ENCODE peak calls at places on chromosomes 12 and 14, in eight cellular contexts. One of them, this sample, is unnamed.

GRCh38 chr14:94173885-94174621 is at the start of gene PPP4R4:
- DNase-seq in NCI-H2081: peak; percentile 75
- DNase-seq in NCI-H2107: peak; percentile 62
- DNase-seq in IMR-90: peak; percentile 70
- DNase-seq in fibroblast of the aortic adventitia: peak; percentile 71
- DNase-seq in activated CD4-positive, alpha-beta memory T cell treated with anti-CD3 and anti-CD28 coated beads for 36 hours: peak; percentile 95
- DNase-seq in HT-29: peak; percentile 40
- DNase-seq in HCEC 1CT: peak; percentile 75
- DNase-seq in this sample: peak; percentile 97

GRCh38 chr14:106378191-106378590 is 851.8 kb downstream of the TMEM121 start:
- DNase-seq in fibroblast of the aortic adventitia: no peak
- DNase-seq in NCI-H2081: no peak
- DNase-seq in activated CD4-positive, alpha-beta memory T cell treated with anti-CD3 and anti-CD28 coated beads for 36 hours: peak; percentile 69
- DNase-seq in NCI-H2107: no peak
- DNase-seq in IMR-90: no peak
- DNase-seq in HT-29: no peak
- DNase-seq in HCEC 1CT: no peak
- DNase-seq in this sample: no peak

GRCh38 chr14:69996197-69996596 is 117.0 kb downstream of the SMOC1 start:
- DNase-seq in NCI-H2107: no peak
- DNase-seq in HT-29: no peak
- DNase-seq in IMR-90: peak; percentile 88
- DNase-seq in fibroblast of the aortic adventitia: peak; percentile 26
- DNase-seq in NCI-H2081: no peak
- DNase-seq in HCEC 1CT: peak; percentile 83
- DNase-seq in activated CD4-positive, alpha-beta memory T cell treated with anti-CD3 and anti-CD28 coated beads for 36 hours: no peak
- DNase-seq in this sample: no peak

GRCh38 chr14:75440733-75441474 is 13.1 kb downstream of the JDP2 start:
- DNase-seq in IMR-90: peak; percentile 94
- DNase-seq in NCI-H2081: no peak
- DNase-seq in activated CD4-positive, alpha-beta memory T cell treated with anti-CD3 and anti-CD28 coated beads for 36 hours: no peak
- DNase-seq in NCI-H2107: no peak
- DNase-seq in HCEC 1CT: no peak
- DNase-seq in HT-29: no peak
- DNase-seq in fibroblast of the aortic adventitia: peak; percentile 97
- DNase-seq in this sample: peak; percentile 73

GRCh38 chr14:99260116-99260515 is 11.9 kb downstream of the BCL11B start:
- DNase-seq in fibroblast of the aortic adventitia: no peak
- DNase-seq in IMR-90: no peak
- DNase-seq in activated CD4-positive, alpha-beta memory T cell treated with anti-CD3 and anti-CD28 coated beads for 36 hours: peak; percentile 8
- DNase-seq in NCI-H2107: no peak
- DNase-seq in HT-29: no peak
- DNase-seq in NCI-H2081: no peak
- DNase-seq in HCEC 1CT: no peak
- DNase-seq in this sample: no peak

GRCh38 chr14:104214411-104214810 is 76.0 kb downstream of the KIF26A start:
- DNase-seq in IMR-90: no peak
- DNase-seq in HT-29: no peak
- DNase-seq in HCEC 1CT: no peak
- DNase-seq in activated CD4-positive, alpha-beta memory T cell treated with anti-CD3 and anti-CD28 coated beads for 36 hours: no peak
- DNase-seq in fibroblast of the aortic adventitia: no peak
- DNase-seq in NCI-H2107: no peak
- DNase-seq in NCI-H2081: no peak
- DNase-seq in this sample: no peak

GRCh38 chr12:65859519-65859918 is 35.2 kb downstream of the HMGA2 start:
- DNase-seq in HT-29: no peak
- DNase-seq in NCI-H2081: no peak
- DNase-seq in NCI-H2107: no peak
- DNase-seq in fibroblast of the aortic adventitia: no peak
- DNase-seq in HCEC 1CT: no peak
- DNase-seq in IMR-90: peak; percentile 39
- DNase-seq in activated CD4-positive, alpha-beta memory T cell treated with anti-CD3 and anti-CD28 coated beads for 36 hours: no peak
- DNase-seq in this sample: no peak

GRCh38 chr12:131092911-131093901 is 139.5 kb downstream of the ADGRD1 start:
- DNase-seq in activated CD4-positive, alpha-beta memory T cell treated with anti-CD3 and anti-CD28 coated beads for 36 hours: peak; percentile 39
- DNase-seq in NCI-H2107: no peak
- DNase-seq in fibroblast of the aortic adventitia: no peak
- DNase-seq in HT-29: no peak
- DNase-seq in HCEC 1CT: no peak
- DNase-seq in NCI-H2081: no peak
- DNase-seq in IMR-90: no peak
- DNase-seq in this sample: peak; percentile 33

GRCh38 chr12:53804429-53804828 is 52.6 kb upstream of the CISTR start:
- DNase-seq in HCEC 1CT: no peak
- DNase-seq in NCI-H2081: no peak
- DNase-seq in HT-29: peak; percentile 83
- DNase-seq in NCI-H2107: no peak
- DNase-seq in fibroblast of the aortic adventitia: no peak
- DNase-seq in activated CD4-positive, alpha-beta memory T cell treated with anti-CD3 and anti-CD28 coated beads for 36 hours: no peak
- DNase-seq in IMR-90: no peak
- DNase-seq in this sample: no peak

GRCh38 chr12:61574339-61574738 is 685.9 kb upstream of the USP15 start:
- DNase-seq in HCEC 1CT: no peak
- DNase-seq in NCI-H2107: no peak
- DNase-seq in NCI-H2081: no peak
- DNase-seq in HT-29: no peak
- DNase-seq in fibroblast of the aortic adventitia: no peak
- DNase-seq in activated CD4-positive, alpha-beta memory T cell treated with anti-CD3 and anti-CD28 coated beads for 36 hours: no peak
- DNase-seq in IMR-90: no peak
- DNase-seq in this sample: no peak

GRCh38 chr12:8629486-8630033 is 16.9 kb upstream of the AICDA start:
- DNase-seq in HT-29: no peak
- DNase-seq in fibroblast of the aortic adventitia: peak; percentile 56
- DNase-seq in NCI-H2081: no peak
- DNase-seq in IMR-90: no peak
- DNase-seq in NCI-H2107: no peak
- DNase-seq in activated CD4-positive, alpha-beta memory T cell treated with anti-CD3 and anti-CD28 coated beads for 36 hours: no peak
- DNase-seq in HCEC 1CT: peak; percentile 8
- DNase-seq in this sample: peak; percentile 51

GRCh38 chr12:56546680-56547079 is 25.1 kb downstream of the RBMS2 start:
- DNase-seq in HCEC 1CT: no peak
- DNase-seq in fibroblast of the aortic adventitia: no peak
- DNase-seq in IMR-90: no peak
- DNase-seq in HT-29: no peak
- DNase-seq in NCI-H2107: no peak
- DNase-seq in activated CD4-positive, alpha-beta memory T cell treated with anti-CD3 and anti-CD28 coated beads for 36 hours: no peak
- DNase-seq in NCI-H2081: no peak
- DNase-seq in this sample: no peak

GRCh38 chr12:70121562-70121961 is 121.7 kb upstream of the CNOT2 start:
- DNase-seq in HT-29: peak; percentile 38
- DNase-seq in NCI-H2081: no peak
- DNase-seq in activated CD4-positive, alpha-beta memory T cell treated with anti-CD3 and anti-CD28 coated beads for 36 hours: no peak
- DNase-seq in fibroblast of the aortic adventitia: no peak
- DNase-seq in NCI-H2107: no peak
- DNase-seq in IMR-90: no peak
- DNase-seq in HCEC 1CT: no peak
- DNase-seq in this sample: no peak

GRCh38 chr12:96876966-96877365 is 30.1 kb upstream of the NEDD1 start:
- DNase-seq in HT-29: no peak
- DNase-seq in NCI-H2081: no peak
- DNase-seq in IMR-90: peak; percentile 59
- DNase-seq in NCI-H2107: no peak
- DNase-seq in activated CD4-positive, alpha-beta memory T cell treated with anti-CD3 and anti-CD28 coated beads for 36 hours: no peak
- DNase-seq in HCEC 1CT: peak; percentile 59
- DNase-seq in fibroblast of the aortic adventitia: no peak
- DNase-seq in this sample: peak; percentile 20

GRCh38 chr14:30362369-30363218 is 196.4 kb upstream of the G2E3 start:
- DNase-seq in HCEC 1CT: no peak
- DNase-seq in NCI-H2081: peak; percentile 5
- DNase-seq in activated CD4-positive, alpha-beta memory T cell treated with anti-CD3 and anti-CD28 coated beads for 36 hours: no peak
- DNase-seq in NCI-H2107: no peak
- DNase-seq in IMR-90: no peak
- DNase-seq in fibroblast of the aortic adventitia: no peak
- DNase-seq in HT-29: no peak
- DNase-seq in this sample: no peak

GRCh38 chr12:115648463-115648862 is 629.0 kb downstream of the MED13L start:
- DNase-seq in HT-29: no peak
- DNase-seq in activated CD4-positive, alpha-beta memory T cell treated with anti-CD3 and anti-CD28 coated beads for 36 hours: no peak
- DNase-seq in fibroblast of the aortic adventitia: no peak
- DNase-seq in NCI-H2081: no peak
- DNase-seq in IMR-90: no peak
- DNase-seq in NCI-H2107: no peak
- DNase-seq in HCEC 1CT: no peak
- DNase-seq in this sample: no peak

GRCh38 chr12:54650884-54651283 is 2.7 kb upstream of the DCD start:
- DNase-seq in NCI-H2107: no peak
- DNase-seq in IMR-90: no peak
- DNase-seq in activated CD4-positive, alpha-beta memory T cell treated with anti-CD3 and anti-CD28 coated beads for 36 hours: no peak
- DNase-seq in fibroblast of the aortic adventitia: no peak
- DNase-seq in HCEC 1CT: no peak
- DNase-seq in HT-29: no peak
- DNase-seq in NCI-H2081: no peak
- DNase-seq in this sample: no peak

GRCh38 chr12:32820376-32820931 is 64.8 kb upstream of the YARS2 start:
- DNase-seq in NCI-H2081: no peak
- DNase-seq in activated CD4-positive, alpha-beta memory T cell treated with anti-CD3 and anti-CD28 coated beads for 36 hours: no peak
- DNase-seq in NCI-H2107: no peak
- DNase-seq in fibroblast of the aortic adventitia: no peak
- DNase-seq in HCEC 1CT: no peak
- DNase-seq in IMR-90: no peak
- DNase-seq in HT-29: no peak
- DNase-seq in this sample: no peak

GRCh38 chr14:51367600-51367931 is 127.5 kb downstream of the TMX1 start:
- DNase-seq in NCI-H2107: no peak
- DNase-seq in NCI-H2081: no peak
- DNase-seq in activated CD4-positive, alpha-beta memory T cell treated with anti-CD3 and anti-CD28 coated beads for 36 hours: no peak
- DNase-seq in fibroblast of the aortic adventitia: peak; percentile 89
- DNase-seq in HT-29: no peak
- DNase-seq in IMR-90: peak; percentile 83
- DNase-seq in HCEC 1CT: peak; percentile 61
- DNase-seq in this sample: peak; percentile 63

GRCh38 chr12:58161773-58162172 is 220.4 kb downstream of the ATP23 start:
- DNase-seq in HT-29: no peak
- DNase-seq in fibroblast of the aortic adventitia: no peak
- DNase-seq in IMR-90: no peak
- DNase-seq in activated CD4-positive, alpha-beta memory T cell treated with anti-CD3 and anti-CD28 coated beads for 36 hours: no peak
- DNase-seq in NCI-H2081: no peak
- DNase-seq in HCEC 1CT: no peak
- DNase-seq in NCI-H2107: no peak
- DNase-seq in this sample: no peak

GRCh38 chr12:4829793-4830162 is 79.9 kb upstream of the KCNA1 start:
- DNase-seq in NCI-H2107: peak; percentile 27
- DNase-seq in fibroblast of the aortic adventitia: no peak
- DNase-seq in IMR-90: no peak
- DNase-seq in activated CD4-positive, alpha-beta memory T cell treated with anti-CD3 and anti-CD28 coated beads for 36 hours: peak; percentile 18
- DNase-seq in HCEC 1CT: no peak
- DNase-seq in NCI-H2081: peak; percentile 65
- DNase-seq in HT-29: no peak
- DNase-seq in this sample: no peak

GRCh38 chr14:60310086-60310684 is 61.2 kb downstream of the PPM1A start:
- DNase-seq in NCI-H2081: no peak
- DNase-seq in HCEC 1CT: no peak
- DNase-seq in activated CD4-positive, alpha-beta memory T cell treated with anti-CD3 and anti-CD28 coated beads for 36 hours: no peak
- DNase-seq in fibroblast of the aortic adventitia: no peak
- DNase-seq in HT-29: no peak
- DNase-seq in IMR-90: peak; percentile 31
- DNase-seq in NCI-H2107: peak; percentile 51
- DNase-seq in this sample: no peak

GRCh38 chr12:83856803-83857202 is 1055.8 kb downstream of the SLC6A15 start:
- DNase-seq in HCEC 1CT: no peak
- DNase-seq in NCI-H2081: no peak
- DNase-seq in activated CD4-positive, alpha-beta memory T cell treated with anti-CD3 and anti-CD28 coated beads for 36 hours: no peak
- DNase-seq in fibroblast of the aortic adventitia: no peak
- DNase-seq in NCI-H2107: no peak
- DNase-seq in IMR-90: no peak
- DNase-seq in HT-29: no peak
- DNase-seq in this sample: no peak

GRCh38 chr12:130945793-130946492 is 7.8 kb upstream of the ADGRD1 start:
- DNase-seq in NCI-H2081: no peak
- DNase-seq in NCI-H2107: no peak
- DNase-seq in HCEC 1CT: no peak
- DNase-seq in HT-29: no peak
- DNase-seq in fibroblast of the aortic adventitia: peak; percentile 81
- DNase-seq in IMR-90: no peak
- DNase-seq in activated CD4-positive, alpha-beta memory T cell treated with anti-CD3 and anti-CD28 coated beads for 36 hours: no peak
- DNase-seq in this sample: peak; percentile 73

GRCh38 chr12:93292731-93293566 is 84.8 kb upstream of the NUDT4 start:
- DNase-seq in NCI-H2081: no peak
- DNase-seq in IMR-90: no peak
- DNase-seq in HCEC 1CT: no peak
- DNase-seq in HT-29: no peak
- DNase-seq in NCI-H2107: no peak
- DNase-seq in fibroblast of the aortic adventitia: no peak
- DNase-seq in activated CD4-positive, alpha-beta memory T cell treated with anti-CD3 and anti-CD28 coated beads for 36 hours: no peak
- DNase-seq in this sample: no peak

GRCh38 chr14:24432259-24433131 is 2.7 kb downstream of the KHNYN start:
- DNase-seq in fibroblast of the aortic adventitia: no peak
- DNase-seq in NCI-H2107: no peak
- DNase-seq in HT-29: no peak
- DNase-seq in IMR-90: peak; percentile 26
- DNase-seq in activated CD4-positive, alpha-beta memory T cell treated with anti-CD3 and anti-CD28 coated beads for 36 hours: peak; percentile 6
- DNase-seq in HCEC 1CT: no peak
- DNase-seq in NCI-H2081: no peak
- DNase-seq in this sample: no peak

GRCh38 chr14:39107624-39108023 is 4.6 kb upstream of the SEC23A start:
- DNase-seq in HCEC 1CT: peak; percentile 38
- DNase-seq in HT-29: peak; percentile 69
- DNase-seq in NCI-H2107: peak; percentile 20
- DNase-seq in fibroblast of the aortic adventitia: peak; percentile 69
- DNase-seq in NCI-H2081: peak; percentile 31
- DNase-seq in activated CD4-positive, alpha-beta memory T cell treated with anti-CD3 and anti-CD28 coated beads for 36 hours: no peak
- DNase-seq in IMR-90: peak; percentile 55
- DNase-seq in this sample: peak; percentile 64

GRCh38 chr12:2294651-2295475 is 242.1 kb downstream of the CACNA1C start:
- DNase-seq in fibroblast of the aortic adventitia: peak; percentile 84
- DNase-seq in NCI-H2081: no peak
- DNase-seq in HCEC 1CT: peak; percentile 51
- DNase-seq in HT-29: no peak
- DNase-seq in NCI-H2107: no peak
- DNase-seq in IMR-90: peak; percentile 69
- DNase-seq in activated CD4-positive, alpha-beta memory T cell treated with anti-CD3 and anti-CD28 coated beads for 36 hours: no peak
- DNase-seq in this sample: peak; percentile 47